ENCODE peak calls at places on chromosomes 1 and 21, in five cellular contexts. M is astrocyte of the spinal cord, R is brain microvascular endothelial cell, Y is tibial nerve, P is left lung. V is an unnamed sample.

GRCh38 chr1:55965981-55966461 is 613.3 kb downstream of the PLPP3 start:
- DNase-seq in M (peak), R (no peak), Y (no peak), P (no peak), V (peak)

GRCh38 chr21:35159881-35160280 is 110.8 kb upstream of the RUNX1 start:
- DNase-seq in M (peak), R (peak), Y (no peak), P (no peak), V (no peak)

GRCh38 chr1:202501281-202501680 is 152.8 kb downstream of the PPP1R12B start:
- DNase-seq in M (peak), R (peak), Y (no peak), P (no peak), V (peak)

GRCh38 chr1:77794550-77794949 is 15.1 kb downstream of the MIGA1 start:
- DNase-seq in M (no peak), R (no peak), Y (no peak), P (no peak), V (no peak)

GRCh38 chr1:235617140-235617539 is 32.4 kb downstream of the GNG4 start:
- DNase-seq in M (no peak), R (no peak), Y (no peak), P (peak), V (no peak)

GRCh38 chr21:17088500-17088899 is 424.3 kb upstream of the CXADR start:
- DNase-seq in M (no peak), R (no peak), Y (no peak), P (no peak), V (no peak)

GRCh38 chr1:203531063-203531462 is 37.1 kb downstream of the OPTC start:
- DNase-seq in M (no peak), R (no peak), Y (no peak), P (no peak), V (no peak)

GRCh38 chr21:39062196-39062900 is 120.9 kb downstream of the PSMG1 start:
- DNase-seq in M (no peak), R (no peak), Y (no peak), P (no peak), V (no peak)

GRCh38 chr1:84936116-84936810 is 43.3 kb upstream of the LPAR3 start:
- DNase-seq in M (peak), R (peak), Y (no peak), P (no peak), V (peak)

GRCh38 chr1:35657851-35658250 is 16.5 kb upstream of the PSMB2 start:
- DNase-seq in M (no peak), R (no peak), Y (no peak), P (no peak), V (no peak)

GRCh38 chr1:173554541-173555250 is 48.2 kb downstream of the SLC9C2 start:
- DNase-seq in M (no peak), R (no peak), Y (no peak), P (no peak), V (no peak)

GRCh38 chr1:22542886-22543285 is 20.4 kb upstream of the EPHA8 start:
- DNase-seq in M (no peak), R (no peak), Y (no peak), P (no peak), V (no peak)
- TF ChIP-seq CTCF in M (no peak), R (no peak), Y (no peak), P (no peak), V (no peak)

DNA sequence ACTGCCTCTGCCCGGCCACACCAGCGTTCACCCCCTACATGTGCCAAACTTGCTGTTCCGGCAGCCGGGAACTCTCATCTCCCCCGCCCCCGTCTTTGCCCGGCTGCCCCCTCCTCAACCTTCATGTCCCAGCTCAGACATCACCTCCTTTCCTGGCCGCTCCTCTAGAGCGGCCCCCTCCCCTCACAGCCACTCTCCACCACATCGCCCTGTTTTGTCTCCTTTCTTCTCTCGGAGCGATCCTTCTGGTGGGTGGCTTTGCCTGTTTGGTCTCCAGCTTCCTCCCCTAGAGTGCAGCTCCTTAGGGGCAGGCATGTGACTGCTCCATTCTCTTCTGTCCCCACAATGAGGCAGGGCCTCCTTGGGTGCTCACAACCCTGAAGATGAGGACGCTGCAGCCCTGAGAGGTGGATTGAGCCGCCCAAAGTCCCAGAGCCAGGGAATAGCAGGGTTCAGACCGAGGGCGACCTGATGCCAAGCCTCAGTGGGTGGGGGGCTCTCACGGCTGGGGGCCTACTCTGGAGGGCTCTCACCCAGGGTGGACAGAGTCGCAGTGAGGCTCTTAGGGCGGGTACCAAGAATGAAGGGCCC is 44.9 kb upstream of the ECE1 start:
- DNase-seq in M (no peak), R (no peak), Y (no peak), P (no peak), V (no peak)
- TF ChIP-seq CTCF in M (no peak), R (no peak), Y (no peak), P (no peak), V (no peak)

GRCh38 chr1:154476791-154477190 is 25.2 kb upstream of the TDRD10 start:
- DNase-seq in M (no peak), R (no peak), Y (no peak), P (no peak), V (no peak)

GRCh38 chr1:154479764-154480421 is 22.1 kb upstream of the TDRD10 start:
- DNase-seq in M (peak), R (peak), Y (peak), P (no peak), V (peak)

GRCh38 chr1:154481058-154481457 is 21.0 kb upstream of the TDRD10 start:
- DNase-seq in M (no peak), R (no peak), Y (no peak), P (no peak), V (no peak)

GRCh38 chr1:154478013-154478412 is 24.0 kb upstream of the TDRD10 start:
- DNase-seq in M (no peak), R (no peak), Y (no peak), P (no peak), V (no peak)

DNA sequence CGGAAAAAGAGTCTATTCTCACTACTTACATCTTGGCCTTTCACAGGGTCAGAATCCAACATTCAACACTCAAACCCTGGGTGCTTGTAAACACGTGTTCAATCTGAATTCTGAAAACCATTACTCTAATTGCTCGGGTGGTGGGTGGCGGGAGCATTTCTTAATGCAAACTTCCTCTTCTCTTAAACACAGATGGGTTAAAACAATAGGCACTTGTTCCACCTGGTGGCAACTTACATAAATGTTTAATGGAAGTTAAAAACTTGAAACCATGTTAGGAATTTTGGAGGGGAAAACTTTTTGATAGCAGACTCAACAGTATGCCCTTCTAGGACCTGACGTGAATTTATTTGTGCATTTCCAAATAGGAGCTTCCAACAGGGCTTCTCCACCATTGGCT is 23.4 kb upstream of the TDRD10 start:
- DNase-seq in M (peak), R (no peak), Y (no peak), P (no peak), V (no peak)
- TF ChIP-seq CTCF in M (no peak), R (no peak), Y (no peak), P (no peak), V (no peak)

DNA sequence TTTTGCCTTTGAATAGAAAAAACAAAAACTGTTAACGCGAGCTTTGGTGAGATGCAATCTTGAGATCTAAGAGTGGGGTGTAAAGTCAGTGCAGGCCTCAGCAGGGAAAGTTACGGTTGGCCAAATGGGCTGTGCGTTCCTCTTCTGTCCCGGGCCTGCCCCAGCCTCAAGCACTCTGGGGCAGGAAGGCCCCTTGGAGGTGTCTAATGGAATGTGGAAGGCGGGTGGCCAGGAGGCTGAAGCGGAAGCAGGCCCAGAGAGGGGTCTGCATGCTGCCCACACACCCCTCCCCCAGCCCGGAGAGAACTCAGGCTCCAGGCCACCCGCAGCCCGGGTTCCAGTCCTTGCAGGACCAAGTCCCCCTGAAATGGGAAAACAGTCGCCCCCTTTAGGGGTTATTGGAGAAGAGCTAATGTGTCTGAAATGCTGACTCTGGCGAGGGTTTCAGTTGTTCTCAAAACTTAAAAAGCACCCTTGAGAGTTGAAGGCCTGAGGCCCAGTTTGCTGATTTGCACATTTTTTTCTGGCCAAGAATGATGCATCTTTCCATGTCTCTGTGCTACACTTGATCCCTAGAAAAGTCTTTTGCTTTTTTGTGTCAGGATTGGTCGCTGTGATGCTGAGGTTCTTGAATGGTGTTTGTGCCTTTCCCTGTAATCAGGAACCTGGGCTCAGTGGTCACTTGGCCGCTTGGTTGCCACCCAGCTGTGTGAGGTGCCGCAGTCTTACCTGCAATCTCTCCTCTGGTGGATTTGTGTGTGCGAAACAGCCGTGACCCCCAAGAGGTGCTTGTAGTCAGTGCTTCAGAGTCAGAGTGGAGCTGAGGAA is 2.0 kb downstream of the COL18A1 start:
- DNase-seq in M (peak), R (no peak), Y (no peak), P (peak), V (no peak)
- TF ChIP-seq CTCF in M (peak), R (peak), Y (no peak), P (no peak), V (peak)

V was measured in astrocyte of the cerebellum.